ENCODE peak calls at places on chromosomes 7 and 10, in five cellular contexts. Y, G, Q, D and T are unnamed samples.

GRCh38 chr7:2437136-2437535 is 33.7 kb downstream of the CHST12 start:
- DNase-seq in Y (no peak), G (no peak), Q (no peak), D (no peak), T (no peak)

GRCh38 chr10:119651514-119652327 is 541 bp downstream of the BAG3 start:
- DNase-seq in Y (no peak), G (peak), Q (peak), D (peak), T (peak)

GRCh38 chr7:17109017-17109416 is 189.4 kb upstream of the AHR start:
- DNase-seq in Y (peak), G (no peak), Q (no peak), D (no peak), T (no peak)

GRCh38 chr7:137488038-137488437 is 144.5 kb upstream of the PTN start:
- DNase-seq in Y (no peak), G (no peak), Q (no peak), D (no peak), T (no peak)

GRCh38 chr7:129780257-129781127 is 169.0 kb downstream of the NRF1 start:
- DNase-seq in Y (no peak), G (peak), Q (no peak), D (peak), T (peak)

GRCh38 chr10:77036993-77037734 is 600.4 kb downstream of the KCNMA1 start:
- DNase-seq in Y (no peak), G (no peak), Q (no peak), D (peak), T (no peak)

GRCh38 chr7:152571031-152571430 is 104.9 kb downstream of the XRCC2 start:
- DNase-seq in Y (no peak), G (no peak), Q (no peak), D (no peak), T (no peak)

GRCh38 chr10:4082851-4083250 is 297.8 kb upstream of the KLF6 start:
- DNase-seq in Y (peak), G (no peak), Q (no peak), D (no peak), T (no peak)

GRCh38 chr7:74269757-74270277 is 15.6 kb upstream of the RFC2 start:
- DNase-seq in Y (peak), G (peak), Q (peak), D (peak), T (peak)

GRCh38 chr10:3136763-3137611 is 35.6 kb downstream of the PITRM1 start:
- DNase-seq in Y (no peak), G (no peak), Q (no peak), D (no peak), T (no peak)

GRCh38 chr10:119761106-119761505 is 35.3 kb downstream of the INPP5F start:
- DNase-seq in Y (peak), G (no peak), Q (no peak), D (no peak), T (no peak)

GRCh38 chr7:100080895-100081534 is 508 bp downstream of the ZNF3 start:
- DNase-seq in Y (peak), G (peak), Q (no peak), D (no peak), T (no peak)

GRCh38 chr10:21297525-21298383 is 227.7 kb downstream of the SKIDA1 start:
- DNase-seq in Y (no peak), G (no peak), Q (no peak), D (no peak), T (no peak)

GRCh38 chr10:88851706-88852105 is at the start of gene ANKRD22:
- DNase-seq in Y (peak), G (no peak), Q (no peak), D (no peak), T (no peak)

GRCh38 chr10:122461729-122462532 is 578 bp downstream of the HTRA1 start:
- DNase-seq in Y (peak), G (no peak), Q (peak), D (no peak), T (no peak)

GRCh38 chr10:42997151-42997848 is 79.6 kb upstream of the RET start:
- DNase-seq in Y (no peak), G (no peak), Q (no peak), D (no peak), T (no peak)

GRCh38 chr10:11742779-11743298 is 657 bp downstream of the ECHDC3 start:
- DNase-seq in Y (no peak), G (no peak), Q (no peak), D (no peak), T (no peak)

GRCh38 chr7:151459726-151460473 is 20.0 kb upstream of the CRYGN start:
- DNase-seq in Y (peak), G (no peak), Q (no peak), D (no peak), T (no peak)

GRCh38 chr10:112904000-112904399 is 46.0 kb upstream of the TCF7L2 start:
- DNase-seq in Y (peak), G (no peak), Q (no peak), D (no peak), T (no peak)

GRCh38 chr10:29068984-29069383 is 219.9 kb upstream of the LYZL1 start:
- DNase-seq in Y (no peak), G (no peak), Q (no peak), D (no peak), T (no peak)

GRCh38 chr10:102649770-102650654 is 5.7 kb downstream of the TRIM8 start:
- DNase-seq in Y (no peak), G (no peak), Q (no peak), D (no peak), T (no peak)

GRCh38 chr10:35328404-35329037 is 7.8 kb upstream of the CCNY start:
- DNase-seq in Y (peak), G (no peak), Q (no peak), D (no peak), T (no peak)

GRCh38 chr7:1065263-1066260 is 21.2 kb downstream of the GPR146 start:
- DNase-seq in Y (peak), G (peak), Q (peak), D (peak), T (peak)

GRCh38 chr10:110502851-110503301 is 5.2 kb downstream of the DUSP5 start:
- DNase-seq in Y (peak), G (no peak), Q (peak), D (no peak), T (no peak)

GRCh38 chr10:17226891-17227303 is 1.1 kb upstream of the VIM start:
- DNase-seq in Y (peak), G (no peak), Q (no peak), D (no peak), T (no peak)

GRCh38 chr7:53397911-53398310 is 362.5 kb downstream of the POM121L12 start:
- DNase-seq in Y (no peak), G (no peak), Q (no peak), D (no peak), T (no peak)

GRCh38 chr7:49630513-49630912 is 142.9 kb upstream of the VWC2 start:
- DNase-seq in Y (no peak), G (no peak), Q (no peak), D (no peak), T (no peak)

GRCh38 chr10:75029874-75030273 is 81.6 kb upstream of the SAMD8 start:
- DNase-seq in Y (no peak), G (no peak), Q (no peak), D (no peak), T (no peak)

GRCh38 chr10:74334221-74334620 is 183.2 kb downstream of the ADK start:
- DNase-seq in Y (peak), G (no peak), Q (no peak), D (no peak), T (no peak)

GRCh38 chr7:157253850-157254249 is 83.0 kb upstream of the DNAJB6 start:
- DNase-seq in Y (no peak), G (no peak), Q (no peak), D (no peak), T (no peak)

GRCh38 chr10:58475322-58476277 is 37.1 kb upstream of the BICC1 start:
- DNase-seq in Y (peak), G (no peak), Q (no peak), D (no peak), T (no peak)